ENCODE peak calls at places on chromosome 19, in seven cellular contexts. F is right atrium auricular region; L is H9; O is IMR-90; G is cardiac muscle cell; K is CD4-positive, alpha-beta T cell; R is Panc1. X is an unnamed sample.

GRCh38 chr19:4911786-4912672 is 2.7 kb downstream of the UHRF1 start:
- DNase-seq in F (peak; percentile 80), L (no peak), O (peak; percentile 100), G (peak; percentile 99), K (peak; percentile 55), R (peak; percentile 89), X (peak; percentile 65)

GRCh38 chr19:39407644-39408391 is 1.2 kb downstream of the ZFP36 start:
- DNase-seq in F (no peak), L (no peak), O (no peak), G (peak; percentile 50), K (peak; percentile 63), R (peak; percentile 96), X (no peak)

GRCh38 chr19:19068659-19069509 is 5.1 kb downstream of the SLC25A42 start:
- DNase-seq in F (no peak), L (no peak), O (no peak), G (no peak), K (no peak), R (no peak), X (no peak)

GRCh38 chr19:812819-813358 is 8.9 kb downstream of the PLPPR3 start:
- DNase-seq in F (no peak), L (no peak), O (no peak), G (no peak), K (no peak), R (no peak), X (no peak)

GRCh38 chr19:6753178-6754031 is 13.8 kb downstream of the SH2D3A start:
- DNase-seq in F (peak; percentile 80), L (peak; percentile 98), O (peak; percentile 15), G (peak; percentile 74), K (peak; percentile 58), R (peak; percentile 69), X (peak; percentile 53)

GRCh38 chr19:9130965-9131364 is 4.2 kb upstream of the OR7G3 start:
- DNase-seq in F (no peak), L (no peak), O (no peak), G (no peak), K (no peak), R (no peak), X (no peak)

GRCh38 chr19:52665047-52665446 is 26.9 kb upstream of the ZNF83 start:
- DNase-seq in F (no peak), L (no peak), O (no peak), G (no peak), K (no peak), R (no peak), X (peak; percentile 60)

GRCh38 chr19:14497347-14497921 is 1.5 kb upstream of the GIPC1 start:
- DNase-seq in F (peak; percentile 68), L (no peak), O (no peak), G (peak; percentile 33), K (no peak), R (no peak), X (no peak)

GRCh38 chr19:18951721-18952281 is 10.8 kb upstream of the HOMER3 start:
- DNase-seq in F (no peak), L (no peak), O (no peak), G (no peak), K (no peak), R (no peak), X (no peak)

GRCh38 chr19:53989600-53990533 is 1.6 kb upstream of the CACNG6 start:
- DNase-seq in F (no peak), L (no peak), O (no peak), G (peak; percentile 71), K (no peak), R (peak; percentile 87), X (no peak)

GRCh38 chr19:449916-450315 is 10.9 kb downstream of the SHC2 start:
- DNase-seq in F (no peak), L (no peak), O (no peak), G (no peak), K (no peak), R (no peak), X (no peak)

GRCh38 chr19:34365463-34366401 is 736 bp downstream of the GPI start:
- DNase-seq in F (no peak), L (peak; percentile 36), O (peak; percentile 32), G (peak; percentile 39), K (no peak), R (no peak), X (peak; percentile 37)

GRCh38 chr19:38250821-38251563 is 5.2 kb downstream of the PPP1R14A start:
- DNase-seq in F (peak; percentile 73), L (peak; percentile 55), O (no peak), G (peak; percentile 73), K (no peak), R (no peak), X (peak; percentile 88)

GRCh38 chr19:38070573-38070972 is 153.4 kb downstream of the DPF1 start:
- DNase-seq in F (no peak), L (no peak), O (peak; percentile 88), G (peak; percentile 30), K (no peak), R (no peak), X (no peak)

GRCh38 chr19:58021541-58022282 is 12.1 kb upstream of the ZSCAN1 start:
- DNase-seq in F (peak; percentile 68), L (peak; percentile 84), O (peak; percentile 40), G (peak; percentile 65), K (no peak), R (no peak), X (peak; percentile 84)

GRCh38 chr19:49677232-49677881 is at the start of gene PRMT1:
- DNase-seq in F (no peak), L (peak; percentile 69), O (no peak), G (no peak), K (no peak), R (no peak), X (peak; percentile 58)

GRCh38 chr19:34788074-34788473 is 15.1 kb upstream of the ZNF599 start:
- DNase-seq in F (no peak), L (no peak), O (no peak), G (no peak), K (no peak), R (no peak), X (no peak)

DNA sequence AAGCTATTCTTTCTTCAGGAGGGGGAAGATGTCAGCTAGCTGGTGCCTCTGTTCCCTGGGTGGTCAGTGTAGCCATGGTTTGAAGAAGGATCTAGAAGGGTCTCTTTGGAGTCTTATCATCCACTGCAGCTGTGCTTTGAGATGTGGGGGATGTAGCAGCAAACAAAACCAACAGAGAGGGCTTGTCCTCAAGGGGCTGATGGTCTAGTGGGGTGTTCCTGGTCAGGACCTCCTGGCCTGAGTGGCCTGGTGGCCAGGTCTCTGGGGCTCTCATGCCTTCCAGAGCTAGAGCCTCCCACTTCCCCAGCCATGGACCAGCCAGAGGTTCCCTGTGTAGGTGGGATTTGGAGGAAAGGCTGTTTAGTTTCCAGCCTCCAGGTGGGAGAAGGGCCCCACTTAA is 40.3 kb downstream of the LYL1 start:
- DNase-seq in F (no peak), L (no peak), O (no peak), G (no peak), K (no peak), R (no peak), X (no peak)
- H3K27me3 ChIP-seq in F (no peaks in the 10 kb centered on the region), L (peaks cover 31% of the 10 kb centered on the region), O (no peaks in the 10 kb centered on the region), G (peaks cover 99% of the 10 kb centered on the region), K (peaks cover 11% of the 10 kb centered on the region), R (no peaks in the 10 kb centered on the region), X (peaks cover 4% of the 10 kb centered on the region)

GRCh38 chr19:40418040-40418439 is 4.9 kb upstream of the PRX start:
- DNase-seq in F (no peak), L (no peak), O (no peak), G (no peak), K (no peak), R (no peak), X (no peak)
- H3K27ac ChIP-seq in F (peak overlapping the region; percentile 83), L (no peak overlapping the region), O (no peak overlapping the region), G (peak overlapping the region; percentile 67), K (no peak overlapping the region), R (peak overlapping the region; percentile 66), X (no peak overlapping the region)

DNA sequence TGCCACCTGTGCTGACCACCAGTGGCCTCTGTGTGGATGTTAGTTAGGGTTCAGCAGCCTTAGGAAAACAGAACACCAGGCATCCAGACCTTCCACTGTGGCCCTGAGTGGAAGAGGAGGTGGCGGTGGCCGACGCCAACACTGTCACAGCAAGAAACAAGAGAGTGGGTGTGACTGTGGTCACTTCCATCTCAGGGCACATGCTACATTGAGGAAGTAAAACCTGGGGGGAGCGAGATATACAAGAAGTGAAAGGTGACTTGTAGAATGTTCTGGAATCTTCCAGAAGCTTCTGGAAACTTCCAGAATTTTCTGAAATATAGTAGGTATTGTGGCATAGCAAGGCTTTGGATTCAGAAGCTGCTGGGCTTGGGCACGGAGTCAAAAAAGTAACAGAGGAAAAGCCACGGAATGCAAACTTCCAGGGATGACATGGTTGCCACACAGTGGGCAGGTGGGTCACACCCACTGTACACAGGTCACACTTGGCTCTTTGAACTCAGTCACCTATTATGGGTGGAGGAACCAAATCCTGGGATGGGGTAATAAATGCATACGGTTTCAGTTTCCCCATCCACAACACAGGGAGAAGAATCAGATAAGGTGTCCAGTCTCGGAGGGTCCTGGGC is 24.3 kb downstream of the GNG7 start:
- DNase-seq in F (no peak), L (no peak), O (no peak), G (no peak), K (no peak), R (no peak), X (no peak)
- H3K27me3 ChIP-seq in F (no peaks in the 10 kb centered on the region), L (no peaks in the 10 kb centered on the region), O (peaks cover 43% of the 10 kb centered on the region), G (no peaks in the 10 kb centered on the region), K (no peaks in the 10 kb centered on the region), R (no peaks in the 10 kb centered on the region), X (no peaks in the 10 kb centered on the region)

GRCh38 chr19:15936173-15936572 is 1.8 kb upstream of the CYP4F11 start:
- DNase-seq in F (no peak), L (no peak), O (no peak), G (no peak), K (no peak), R (no peak), X (no peak)

GRCh38 chr19:15937771-15938170 is 3.4 kb upstream of the CYP4F11 start:
- DNase-seq in F (no peak), L (no peak), O (no peak), G (no peak), K (no peak), R (no peak), X (no peak)

GRCh38 chr19:15936950-15937349 is 2.6 kb upstream of the CYP4F11 start:
- DNase-seq in F (no peak), L (no peak), O (no peak), G (no peak), K (no peak), R (no peak), X (no peak)

GRCh38 chr19:15934332-15935078 is at the start of gene CYP4F11:
- DNase-seq in F (no peak), L (no peak), O (no peak), G (no peak), K (no peak), R (no peak), X (no peak)

DNA sequence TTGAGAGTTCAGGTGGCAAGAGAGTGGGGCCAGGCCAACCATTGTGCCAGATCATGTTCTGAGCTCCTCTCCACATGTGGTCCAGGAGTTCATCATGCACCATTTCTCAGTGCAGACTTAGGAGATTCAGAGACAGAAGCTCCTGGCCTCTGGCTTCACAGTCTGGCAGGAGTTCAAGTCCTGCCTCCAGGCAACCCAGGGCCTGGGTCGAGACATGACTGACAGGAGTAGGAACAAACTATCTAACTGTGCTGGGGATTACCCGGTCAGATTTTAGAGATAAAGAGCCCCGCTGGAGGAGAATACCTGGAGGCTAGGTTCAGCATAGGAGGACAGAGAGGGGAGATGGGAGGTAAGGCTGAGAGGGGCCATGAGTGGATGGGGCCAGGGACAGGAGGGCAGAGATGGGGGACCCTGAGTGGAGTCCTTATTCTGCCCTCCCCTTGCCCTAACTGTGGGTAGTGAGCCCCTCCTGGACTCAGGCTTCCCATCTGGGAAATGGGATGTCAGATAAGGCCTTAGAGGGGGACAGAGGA is 906 bp upstream of the CYP4F11 start:
- DNase-seq in F (no peak), L (no peak), O (no peak), G (no peak), K (no peak), R (no peak), X (no peak)
- H3K27ac ChIP-seq in F (no peak overlapping the region), L (no peak overlapping the region), O (no peak overlapping the region), G (no peak overlapping the region), K (no peak overlapping the region), R (no peak overlapping the region), X (no peak overlapping the region)